ENCODE peak calls at places on chromosomes 2 and 18, in five cellular contexts. O, M, E, U and X are unnamed samples.

GRCh38 chr18:72360628-72361027 is 183.5 kb downstream of the CBLN2 start:
- DNase-seq in O (no peak), M (no peak), E (no peak), U (no peak), X (no peak)

GRCh38 chr18:2978626-2979025 is 34.3 kb downstream of the LPIN2 start:
- DNase-seq in O (peak; percentile 30), M (peak; percentile 96), E (no peak), U (no peak), X (peak; percentile 74)

GRCh38 chr18:2050702-2051201 is 520.6 kb downstream of the METTL4 start:
- DNase-seq in O (no peak), M (no peak), E (no peak), U (no peak), X (no peak)

GRCh38 chr2:233462202-233462785 is 104.3 kb downstream of the USP40 start:
- DNase-seq in O (no peak), M (no peak), E (no peak), U (peak; percentile 75), X (no peak)

GRCh38 chr2:127566139-127566417 is 30.6 kb downstream of the MYO7B start:
- DNase-seq in O (no peak), M (no peak), E (no peak), U (no peak), X (no peak)

GRCh38 chr2:238513346-238513745 is 86.6 kb downstream of the ASB1 start:
- DNase-seq in O (no peak), M (peak; percentile 81), E (no peak), U (peak; percentile 36), X (peak; percentile 68)

GRCh38 chr18:49723648-49724180 is 89.6 kb downstream of the ACAA2 start:
- DNase-seq in O (no peak), M (no peak), E (no peak), U (no peak), X (no peak)

GRCh38 chr2:137252934-137253333 is 487.6 kb downstream of the THSD7B start:
- DNase-seq in O (no peak), M (peak; percentile 60), E (no peak), U (no peak), X (no peak)

GRCh38 chr2:119304852-119305251 is 61.8 kb downstream of the C2orf76 start:
- DNase-seq in O (no peak), M (no peak), E (no peak), U (no peak), X (no peak)

GRCh38 chr2:212904646-212905045 is 246.8 kb downstream of the IKZF2 start:
- DNase-seq in O (no peak), M (no peak), E (peak; percentile 1), U (no peak), X (no peak)

GRCh38 chr2:109421101-109421500 is 192.7 kb downstream of the SEPTIN10 start:
- DNase-seq in O (no peak), M (no peak), E (no peak), U (no peak), X (no peak)

GRCh38 chr2:239482801-239483712 is 82.2 kb upstream of the HDAC4 start:
- DNase-seq in O (no peak), M (no peak), E (no peak), U (no peak), X (no peak)